ENCODE peak calls at places on chromosome 15, in ten cellular contexts. L is BJ, T is neural progenitor cell, M is MCF 10A, A is ovary, X is GM13977, O is foreskin fibroblast, W is fibroblast of pulmonary artery, I is endothelial cell, R is psoas muscle. D is an unnamed sample.

GRCh38 chr15:63338170-63338569 is 43.5 kb downstream of the CA12 start:
- DNase-seq in M (no peak), I (no peak), W (peak; percentile 22), T (no peak), R (no peak), O (peak; percentile 82), L (no peak), X (no peak), A (no peak), D (peak; percentile 53)

GRCh38 chr15:77040673-77041072 is 30.2 kb downstream of the TSPAN3 start:
- DNase-seq in X (peak; percentile 19), A (no peak), M (no peak), W (no peak), R (no peak), O (no peak), L (no peak), T (no peak), I (no peak), D (peak; percentile 32)

GRCh38 chr15:57873564-57874209 is 167.2 kb downstream of the POLR2M start:
- DNase-seq in O (peak; percentile 81), M (no peak), W (peak; percentile 74), A (no peak), X (no peak), T (no peak), L (peak; percentile 27), I (no peak), R (no peak), D (no peak)

GRCh38 chr15:32802296-32802936 is 84.6 kb downstream of the GREM1 start:
- DNase-seq in I (no peak), X (no peak), A (no peak), T (no peak), O (peak; percentile 77), W (peak; percentile 91), R (no peak), L (peak; percentile 61), M (peak; percentile 65), D (peak; percentile 96)

GRCh38 chr15:88535100-88535499 is 11.4 kb downstream of the DET1 start:
- DNase-seq in R (no peak), A (no peak), L (no peak), M (no peak), T (no peak), I (no peak), W (peak; percentile 27), X (no peak), O (peak; percentile 54), D (no peak)

GRCh38 chr15:79529441-79529840 is 97.3 kb downstream of the MINAR1 start:
- DNase-seq in T (no peak), R (no peak), W (no peak), A (no peak), I (no peak), L (no peak), X (no peak), O (no peak), M (no peak), D (no peak)

GRCh38 chr15:55789066-55789660 is 46.2 kb upstream of the PRTG start:
- DNase-seq in R (peak; percentile 53), M (peak; percentile 46), X (peak; percentile 52), O (no peak), L (no peak), W (no peak), A (no peak), I (no peak), T (peak; percentile 19), D (no peak)

GRCh38 chr15:84781505-84781904 is 33.1 kb downstream of the ZNF592 start:
- DNase-seq in A (no peak), L (no peak), O (peak; percentile 61), M (no peak), W (no peak), X (no peak), R (no peak), I (no peak), T (no peak), D (no peak)

GRCh38 chr15:71627604-71628003 is 182.8 kb upstream of the NR2E3 start:
- DNase-seq in O (no peak), X (no peak), M (no peak), W (no peak), T (no peak), L (no peak), I (no peak), R (no peak), A (no peak), D (no peak)

GRCh38 chr15:55992769-55993110 is 672 bp downstream of the NEDD4 start:
- DNase-seq in O (no peak), I (no peak), A (no peak), W (no peak), T (no peak), R (no peak), L (no peak), M (no peak), X (no peak), D (peak; percentile 17)

GRCh38 chr15:49709815-49710214 is 89.0 kb downstream of the DTWD1 start:
- DNase-seq in W (no peak), T (no peak), X (no peak), A (no peak), O (no peak), M (no peak), I (no peak), R (no peak), L (no peak), D (no peak)

GRCh38 chr15:26032162-26032846 is 169.2 kb upstream of the ATP10A start:
- DNase-seq in X (no peak), A (no peak), O (no peak), W (no peak), M (no peak), R (no peak), T (no peak), L (no peak), I (no peak), D (no peak)

GRCh38 chr15:26038693-26039092 is 175.6 kb upstream of the ATP10A start:
- DNase-seq in O (no peak), M (no peak), R (no peak), I (peak; percentile 34), T (peak; percentile 66), L (no peak), A (no peak), W (no peak), X (no peak), D (no peak)

GRCh38 chr15:26037369-26037768 is 174.2 kb upstream of the ATP10A start:
- DNase-seq in T (no peak), R (no peak), L (no peak), W (no peak), X (no peak), M (no peak), O (no peak), A (no peak), I (no peak), D (no peak)
- TF ChIP-seq CTCF in T (no peak), R (no peak), L (peak; percentile 15), W (no peak), X (no peak), M (no peak), O (no peak), A (no peak), I (no peak), D (peak; percentile 7)

DNA sequence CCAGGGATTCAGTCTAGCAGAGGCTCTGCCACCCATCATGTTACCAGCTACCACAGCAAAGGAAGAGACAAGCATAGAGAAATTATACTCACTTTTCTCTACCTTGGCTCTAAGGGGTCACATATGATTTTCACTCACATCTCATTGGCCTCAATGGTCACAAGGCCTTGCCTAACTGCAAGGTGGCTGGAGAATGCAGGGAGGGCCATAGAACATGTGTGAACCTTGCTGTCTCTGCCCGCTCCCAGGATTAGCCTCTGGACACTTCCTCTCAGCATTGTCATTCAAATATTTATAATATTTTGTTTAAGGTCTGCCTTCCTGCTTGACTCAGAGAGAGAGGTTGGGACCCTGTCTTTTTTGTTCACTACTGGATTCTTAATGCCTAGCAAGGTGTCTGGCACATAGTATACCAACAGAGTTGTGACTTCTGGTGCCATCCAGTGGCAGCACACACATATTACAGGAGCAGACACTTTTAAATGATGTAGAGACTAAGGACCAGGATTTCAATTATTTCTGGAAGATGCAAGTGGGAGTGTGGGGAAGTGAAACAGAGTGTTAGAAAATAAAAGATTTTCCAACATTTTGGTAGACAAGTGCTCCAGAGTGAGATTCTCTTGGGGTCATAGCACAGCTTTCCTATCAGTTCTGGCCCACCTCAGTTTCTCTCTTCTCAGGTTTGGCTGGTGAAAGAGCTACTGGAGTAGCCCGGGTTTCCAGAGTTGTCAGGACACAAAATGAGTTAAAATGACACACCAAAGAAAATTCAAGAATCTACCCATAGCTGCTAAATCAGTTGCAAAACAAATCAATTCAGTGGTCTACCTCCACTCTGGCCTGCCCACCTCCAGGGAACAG is 119.0 kb upstream of the RASGRP1 start:
- DNase-seq in L (no peak), A (no peak), R (no peak), X (peak; percentile 30), O (peak; percentile 71), W (peak; percentile 70), I (peak; percentile 62), T (peak; percentile 63), M (peak; percentile 54), D (no peak)
- TF ChIP-seq CTCF in L (peak; percentile 78), A (no peak), R (peak; percentile 60), X (peak; percentile 86), O (peak; percentile 69), W (peak; percentile 85), I (peak; percentile 76), T (peak; percentile 92), M (peak; percentile 76), D (peak; percentile 76)

GRCh38 chr15:101501703-101502373 is 12.3 kb upstream of the PCSK6 start:
- DNase-seq in R (peak; percentile 67), W (peak; percentile 33), X (peak; percentile 78), A (no peak), L (no peak), T (peak; percentile 81), O (peak; percentile 34), I (peak; percentile 57), M (peak; percentile 43), D (no peak)
- TF ChIP-seq CTCF in R (peak; percentile 29), W (peak; percentile 59), X (peak; percentile 65), A (peak; percentile 6), L (peak; percentile 78), T (peak; percentile 66), O (peak; percentile 66), I (peak; percentile 60), M (peak; percentile 19), D (peak; percentile 57)

GRCh38 chr15:40029979-40030893 is 8.7 kb downstream of the SRP14 start:
- DNase-seq in T (peak; percentile 71), A (no peak), I (peak; percentile 60), M (peak; percentile 33), R (no peak), L (no peak), X (no peak), O (peak; percentile 46), W (peak; percentile 47), D (no peak)
- TF ChIP-seq CTCF in T (peak; percentile 85), A (no peak), I (peak; percentile 35), M (peak; percentile 35), R (peak; percentile 23), L (peak; percentile 64), X (peak; percentile 62), O (peak; percentile 69), W (peak; percentile 79), D (peak; percentile 65)

DNA sequence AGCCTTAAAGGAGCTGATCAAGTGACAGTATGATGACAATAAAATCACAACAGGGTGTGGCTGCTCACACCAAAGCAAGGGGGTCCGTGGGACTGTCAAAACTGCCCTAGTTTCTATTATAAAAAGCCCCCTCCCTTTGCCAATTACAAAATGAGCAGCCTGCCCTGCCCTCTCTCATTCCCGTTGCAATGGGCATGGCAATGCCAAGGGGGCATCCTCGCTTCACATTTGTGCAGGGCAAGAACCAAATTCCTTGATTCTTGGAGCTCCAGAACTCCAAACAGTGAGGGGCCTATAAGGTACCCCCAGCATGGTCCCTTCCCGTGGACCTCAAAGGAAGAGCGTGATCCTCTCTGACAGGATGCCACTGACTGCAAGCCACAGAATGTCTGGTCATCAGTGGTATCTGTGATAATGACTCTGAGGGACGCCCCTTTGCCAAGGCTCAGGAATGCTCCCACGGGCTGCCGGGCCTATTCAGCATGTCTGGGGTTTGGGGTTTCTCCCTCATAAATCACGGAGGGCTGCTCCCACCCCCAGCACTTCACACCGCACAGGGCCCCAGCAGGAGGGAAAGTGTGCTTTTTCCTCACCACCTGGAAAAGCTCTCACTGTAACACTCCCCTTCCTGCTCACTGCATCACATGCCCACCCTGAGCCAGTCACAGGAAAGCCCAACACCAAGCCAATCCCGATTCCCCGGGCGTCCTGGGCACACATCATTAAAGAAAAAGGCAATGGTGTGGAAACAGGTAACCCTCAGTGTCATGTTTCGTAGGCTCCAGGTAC is 105.1 kb upstream of the TRPM1 start:
- DNase-seq in W (peak; percentile 26), T (no peak), I (no peak), O (peak; percentile 33), R (no peak), M (no peak), L (no peak), X (no peak), A (no peak), D (no peak)
- TF ChIP-seq CTCF in W (peak; percentile 32), T (no peak), I (no peak), O (no peak), R (no peak), M (no peak), L (no peak), X (no peak), A (no peak), D (no peak)

D was measured in AG09309.